ENCODE peak calls at places on chromosome 14, in five cellular contexts. T is NCI-H2171, Y is NCI-H2029 treated with DMSO at 0.1 percent for 48 hours, K is tibial artery, A is iPS-NIHi11. D is an unnamed sample.

GRCh38 chr14:73757876-73758391 is 43.8 kb upstream of the PNMA1 start:
- DNase-seq in T (no peak), Y (no peak), K (no peak), A (no peak), D (no peak)

GRCh38 chr14:58607571-58608317 is 30.0 kb upstream of the DACT1 start:
- DNase-seq in T (no peak), Y (no peak), K (no peak), A (no peak), D (no peak)

GRCh38 chr14:65179918-65180724 is 77.8 kb upstream of the MAX start:
- DNase-seq in T (no peak), Y (no peak), K (peak; percentile 70), A (no peak), D (no peak)

GRCh38 chr14:100526057-100526456 is 61.2 kb downstream of the BEGAIN start:
- DNase-seq in T (no peak), Y (no peak), K (no peak), A (no peak), D (no peak)

GRCh38 chr14:77003960-77004710 is 24.4 kb downstream of the IRF2BPL start:
- DNase-seq in T (no peak), Y (no peak), K (no peak), A (no peak), D (no peak)

GRCh38 chr14:60357551-60357930 is 108.5 kb downstream of the PPM1A start:
- DNase-seq in T (no peak), Y (no peak), K (no peak), A (no peak), D (no peak)

GRCh38 chr14:73188501-73188903 is 48.8 kb upstream of the PAPLN start:
- DNase-seq in T (no peak), Y (no peak), K (no peak), A (no peak), D (no peak)

GRCh38 chr14:39219075-39219499 is 14.6 kb upstream of the MIA2 start:
- DNase-seq in T (no peak), Y (no peak), K (no peak), A (no peak), D (no peak)

GRCh38 chr14:100317897-100318808 is 5.0 kb upstream of the SLC25A47 start:
- DNase-seq in T (no peak), Y (no peak), K (peak; percentile 64), A (peak; percentile 91), D (peak; percentile 76)

GRCh38 chr14:37707716-37708115 is 112.3 kb downstream of the TTC6 start:
- DNase-seq in T (no peak), Y (no peak), K (no peak), A (no peak), D (no peak)

GRCh38 chr14:101862177-101862576 is 100.7 kb downstream of the PPP2R5C start:
- DNase-seq in T (no peak), Y (no peak), K (no peak), A (no peak), D (no peak)

D was measured in uterus.